ENCODE peak calls at places on chromosomes 12 and 14, in six cellular contexts. R is NCI-H1417, B is nephron progenitor cell, I is SW 1271, K is aorta, M is NCI-H1436. W is an unnamed sample.

GRCh38 chr12:87152841-87153528 is 876.2 kb downstream of the C12orf50 start:
- DNase-seq in R (no peak), B (no peak), M (no peak), K (no peak), I (no peak), W (no peak)

GRCh38 chr12:94070520-94070919 is 77.9 kb upstream of the PLXNC1 start:
- DNase-seq in M (no peak), K (no peak), I (no peak), R (no peak), B (no peak), W (no peak)

GRCh38 chr12:70989232-70989631 is 68.7 kb upstream of the PTPRR start:
- DNase-seq in B (no peak), K (no peak), R (no peak), M (no peak), I (no peak), W (no peak)

GRCh38 chr14:41187868-41188267 is 418.8 kb upstream of the LRFN5 start:
- DNase-seq in M (peak), R (no peak), B (no peak), K (no peak), I (no peak), W (no peak)

GRCh38 chr14:24150061-24150460 is 2.8 kb downstream of the RNF31 start:
- DNase-seq in R (no peak), M (no peak), K (peak), I (no peak), B (no peak), W (no peak)

GRCh38 chr12:87157791-87158190 is 871.4 kb downstream of the C12orf50 start:
- DNase-seq in K (peak), B (no peak), R (no peak), I (peak), M (no peak), W (no peak)

GRCh38 chr12:106127289-106128126 is 11.2 kb downstream of the NUAK1 start:
- DNase-seq in K (no peak), B (no peak), I (no peak), R (no peak), M (no peak), W (no peak)

GRCh38 chr12:51264297-51264696 is 5.9 kb downstream of the SMAGP start:
- DNase-seq in B (no peak), K (no peak), R (no peak), M (no peak), I (no peak), W (no peak)

GRCh38 chr12:42893802-42894201 is 304.3 kb upstream of the PRICKLE1 start:
- DNase-seq in M (no peak), I (no peak), R (no peak), B (no peak), K (no peak), W (no peak)

GRCh38 chr12:19971881-19972280 is 396.5 kb upstream of the PDE3A start:
- DNase-seq in B (no peak), M (no peak), R (no peak), K (no peak), I (no peak), W (no peak)

GRCh38 chr12:123712780-123713319 is 697 bp downstream of the ATP6V0A2 start:
- DNase-seq in I (no peak), K (no peak), B (no peak), M (no peak), R (no peak), W (no peak)

GRCh38 chr12:87676726-87677125 is 352.5 kb downstream of the C12orf50 start:
- DNase-seq in R (no peak), K (no peak), M (no peak), B (no peak), I (no peak), W (no peak)

GRCh38 chr12:128026696-128027574 is 240.0 kb upstream of the TMEM132C start:
- DNase-seq in K (no peak), B (no peak), R (peak), I (no peak), M (no peak), W (no peak)

GRCh38 chr12:128966411-128966810 is 113.1 kb downstream of the GLT1D1 start:
- DNase-seq in M (peak), B (no peak), K (no peak), I (no peak), R (peak), W (peak)

GRCh38 chr12:100375023-100375737 is 18.3 kb downstream of the SLC17A8 start:
- DNase-seq in M (no peak), B (no peak), I (no peak), K (peak), R (peak), W (no peak)

GRCh38 chr14:54354096-54354495 is 42.7 kb upstream of the CDKN3 start:
- DNase-seq in I (no peak), K (no peak), B (no peak), M (no peak), R (no peak), W (no peak)

GRCh38 chr12:47276253-47277070 is 196.7 kb upstream of the AMIGO2 start:
- DNase-seq in K (no peak), B (no peak), M (peak), R (no peak), I (peak), W (no peak)

GRCh38 chr12:48156648-48157015 is 683 bp downstream of the ASB8 start:
- DNase-seq in I (no peak), B (no peak), R (no peak), M (no peak), K (no peak), W (no peak)

GRCh38 chr14:26775765-26776577 is 178.1 kb upstream of the NOVA1 start:
- DNase-seq in M (no peak), I (peak), B (no peak), K (no peak), R (no peak), W (no peak)